ENCODE peak calls at places on chromosomes 4 and X, in nine cellular contexts. H is heart left ventricle, U is astrocyte, M is HL-60, B is tibial artery, R is lower leg skin, J is epithelial cell of esophagus, O is BJ, Q is WERI-Rb-1. E is an unnamed sample.

GRCh38 chr4:83110222-83110945 is 4.1 kb downstream of the PLAC8 start:
- DNase-seq in Q (peak), M (peak), H (peak), U (peak), R (peak), O (peak), J (peak), B (peak), E (peak)

GRCh38 chrX:26889574-26889973 is 573.6 kb downstream of the PPP4R3C start:
- DNase-seq in B (no peak), H (no peak), U (no peak), M (no peak), R (no peak), J (no peak), Q (no peak), O (no peak), E (no peak)

GRCh38 chrX:45322820-45323219 is 122.1 kb upstream of the DIPK2B start:
- DNase-seq in O (no peak), J (peak), R (no peak), H (no peak), U (peak), B (no peak), Q (no peak), M (no peak), E (no peak)

GRCh38 chr4:95124906-95125504 is 367.2 kb downstream of the BMPR1B start:
- DNase-seq in B (no peak), H (no peak), Q (peak), J (peak), M (no peak), O (no peak), R (no peak), U (peak), E (no peak)

GRCh38 chr4:2281575-2282343 is 19.9 kb upstream of the MXD4 start:
- DNase-seq in O (no peak), J (no peak), Q (peak), M (no peak), R (no peak), U (no peak), H (peak), B (no peak), E (no peak)

GRCh38 chr4:168421671-168422070 is 58.6 kb downstream of the DDX60L start:
- DNase-seq in R (no peak), O (no peak), J (peak), M (no peak), U (peak), H (no peak), Q (no peak), B (no peak), E (no peak)

GRCh38 chr4:132865458-132865857 is 283.6 kb upstream of the PCDH10 start:
- DNase-seq in B (no peak), U (no peak), J (peak), R (no peak), Q (no peak), O (no peak), M (no peak), H (no peak), E (no peak)

GRCh38 chrX:41491267-41492004 is 44.3 kb downstream of the NYX start:
- DNase-seq in Q (no peak), U (peak), R (no peak), H (no peak), B (no peak), O (peak), J (peak), M (no peak), E (peak)

GRCh38 chr4:168822481-168822880 is 187.6 kb downstream of the CBR4 start:
- DNase-seq in M (no peak), H (no peak), B (no peak), U (no peak), Q (no peak), R (no peak), J (no peak), O (no peak), E (no peak)

DNA sequence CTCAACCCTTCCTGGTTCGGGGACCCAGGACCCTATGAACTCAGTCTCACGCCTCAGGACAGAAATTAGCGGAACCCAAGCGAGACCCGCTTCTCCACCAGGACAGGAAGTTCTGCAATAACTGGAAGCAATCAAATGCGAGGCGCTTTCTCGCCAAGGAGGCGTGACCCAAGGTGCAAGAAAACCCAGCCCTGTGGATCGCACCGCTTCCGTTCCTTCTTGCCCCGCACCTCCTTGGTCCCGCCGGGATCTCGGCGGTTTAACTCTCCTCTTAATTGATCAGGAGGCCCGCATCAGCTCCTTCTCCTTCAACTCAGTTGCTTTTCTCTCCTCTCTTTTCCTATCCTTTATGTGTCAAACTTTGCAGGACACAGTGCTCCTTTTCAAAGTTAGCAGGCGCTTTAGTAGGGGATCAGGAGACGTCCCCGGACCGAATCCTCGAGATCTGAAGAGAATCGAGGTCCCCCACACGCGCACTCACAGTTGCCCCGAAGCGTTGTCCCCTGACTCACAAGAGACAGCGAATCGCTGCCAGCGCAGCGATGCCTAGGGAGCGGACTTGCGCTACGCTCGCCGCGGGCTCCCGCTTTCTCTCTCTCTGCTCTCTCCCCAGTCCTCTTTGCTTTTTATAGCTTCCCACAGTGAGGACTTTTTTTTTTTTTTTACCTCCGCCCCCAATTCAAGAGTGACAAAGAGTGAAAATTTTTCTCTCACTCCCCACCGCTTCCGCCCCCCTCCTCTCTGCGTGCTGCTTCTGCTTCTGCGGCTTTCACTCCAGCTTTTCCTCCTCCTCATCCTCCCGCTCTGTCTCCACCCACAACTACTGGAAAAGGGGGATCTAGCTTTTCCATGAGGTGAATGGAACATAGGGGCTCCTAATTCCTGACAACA is at the start of gene DKK2:
- DNase-seq in B (no peak), R (peak), O (no peak), U (peak), Q (peak), J (peak), M (no peak), H (peak), E (peak)
- H3K4me3 ChIP-seq in B (peak), R (peak), O (peak), U (peak), Q (peak), J (peak), M (peak), H (peak), E (no peak)

GRCh38 chrX:8724176-8724757 is 7.7 kb downstream of the ANOS1 start:
- DNase-seq in H (no peak), J (no peak), Q (peak), U (no peak), B (no peak), M (no peak), R (no peak), O (no peak), E (no peak)
- TF ChIP-seq CTCF in H (no peak), J (no peak), Q (peak), U (no peak), B (no peak), M (no peak), R (no peak), O (no peak), E (no peak)

GRCh38 chrX:39821011-39821708 is 276.6 kb downstream of the BCOR start:
- DNase-seq in J (no peak), O (no peak), R (no peak), B (no peak), U (peak), Q (peak), M (no peak), H (peak), E (no peak)
- H3K4me3 ChIP-seq in J (no peak), O (peak), R (no peak), B (peak), U (peak), Q (peak), M (peak), H (peak), E (no peak)

GRCh38 chr4:44927361-44928061 is 201.2 kb upstream of the GNPDA2 start:
- DNase-seq in M (no peak), U (peak), R (no peak), B (no peak), O (no peak), H (no peak), Q (no peak), J (peak), E (no peak)
- TF ChIP-seq CTCF in M (no peak), U (peak), R (no peak), B (peak), O (peak), H (peak), Q (peak), J (peak), E (no peak)

DNA sequence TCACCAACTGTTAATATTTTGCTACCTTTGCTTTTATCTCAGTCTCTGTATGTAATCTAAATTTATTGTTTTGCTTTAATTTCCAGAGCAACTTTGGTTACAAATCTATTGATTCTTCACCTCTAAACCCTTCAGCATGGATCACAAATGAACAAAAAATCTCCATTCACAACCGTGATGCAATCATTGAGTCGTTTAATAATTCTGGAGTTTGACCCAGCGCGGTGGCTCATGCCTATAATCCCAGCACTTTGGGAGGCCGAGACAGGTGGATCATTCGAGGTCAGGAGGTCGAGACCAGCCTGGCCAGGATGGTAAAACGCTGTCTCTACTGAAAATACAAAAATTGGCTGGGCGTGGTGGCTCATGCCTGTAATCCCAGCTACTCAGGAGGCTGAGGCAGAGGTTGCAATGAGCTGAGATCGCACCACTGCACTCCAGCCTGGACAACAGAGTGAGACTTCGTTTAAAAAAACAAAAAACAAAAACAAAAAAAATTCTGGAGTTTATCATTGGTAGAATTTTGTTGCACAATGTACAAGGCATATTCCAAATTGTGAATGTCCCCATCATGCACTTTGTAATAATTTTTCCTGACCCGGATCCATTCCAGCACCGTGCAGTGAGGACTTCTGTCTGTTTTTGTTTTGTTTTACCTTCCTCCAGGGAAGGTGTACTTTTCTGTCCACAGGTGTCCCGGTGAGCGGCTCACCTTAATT is 2.3 kb upstream of the IDUA start:
- DNase-seq in M (no peak), Q (no peak), O (no peak), H (no peak), J (no peak), U (no peak), R (no peak), B (no peak), E (no peak)
- H3K4me3 ChIP-seq in M (no peak), Q (peak), O (peak), H (peak), J (peak), U (no peak), R (no peak), B (no peak), E (no peak)

DNA sequence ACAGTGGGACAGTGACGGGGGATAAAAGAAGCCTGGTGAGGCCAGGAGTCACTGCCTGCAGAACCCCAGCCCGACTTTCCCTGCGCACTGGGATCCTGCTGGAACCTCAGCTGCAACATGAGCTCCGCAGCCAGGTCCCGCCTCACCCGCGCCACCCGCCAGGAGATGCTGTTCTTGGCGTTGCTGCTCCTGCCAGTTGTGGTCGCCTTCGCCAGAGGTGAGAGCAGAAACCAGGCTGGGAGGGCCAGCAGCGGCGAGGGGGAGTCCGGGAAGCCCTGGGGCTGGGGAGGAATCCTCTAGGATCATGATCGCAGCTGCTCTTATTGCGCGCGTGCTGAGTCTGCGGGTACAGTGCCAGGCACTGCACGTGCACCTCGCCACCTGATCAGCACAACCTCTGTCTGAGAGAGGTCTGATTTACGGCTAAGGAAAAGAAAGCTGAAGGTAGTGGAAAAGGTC is at the start of gene PF4V1:
- DNase-seq in O (no peak), B (peak), Q (no peak), H (peak), R (peak), M (no peak), J (no peak), U (no peak), E (no peak)
- TF ChIP-seq CTCF in O (peak), B (no peak), Q (no peak), H (no peak), R (no peak), M (no peak), J (peak), U (no peak), E (no peak)

DNA sequence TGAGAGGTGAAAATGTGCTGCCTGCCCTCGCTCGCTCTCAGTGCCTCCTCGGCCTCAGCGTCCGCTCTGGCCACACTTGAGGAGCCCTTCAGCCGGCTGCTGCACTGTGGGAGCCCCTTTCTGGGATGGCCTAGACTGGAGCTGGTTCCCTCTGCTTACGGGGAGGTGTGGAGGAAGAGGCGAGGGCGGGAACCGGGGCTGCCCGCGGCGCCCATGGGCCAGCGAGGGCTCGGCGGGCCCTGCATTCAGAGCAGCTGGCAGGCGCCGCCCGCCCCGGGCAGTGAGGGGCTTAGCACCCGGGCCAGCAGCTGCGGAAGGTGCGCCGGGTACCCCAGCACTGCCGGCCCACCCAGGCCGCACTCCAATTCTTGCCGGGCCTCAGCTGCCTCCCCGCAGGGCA is 39.6 kb downstream of the TRIML1 start:
- DNase-seq in J (no peak), M (no peak), H (no peak), B (no peak), R (no peak), Q (no peak), U (no peak), O (no peak), E (no peak)
- H3K4me3 ChIP-seq in J (no peak), M (no peak), H (no peak), B (no peak), R (no peak), Q (no peak), U (no peak), O (no peak), E (no peak)

GRCh38 chrX:119187298-119187697 is 48.8 kb upstream of the PGRMC1 start:
- DNase-seq in U (no peak), B (no peak), M (no peak), H (no peak), R (no peak), O (no peak), J (no peak), Q (no peak), E (no peak)

GRCh38 chrX:119177278-119177677 is 49.7 kb upstream of the KIAA1210 start:
- DNase-seq in Q (no peak), U (no peak), B (no peak), R (no peak), M (no peak), O (no peak), H (no peak), J (no peak), E (no peak)

GRCh38 chrX:119186194-119186593 is 49.9 kb upstream of the PGRMC1 start:
- DNase-seq in O (no peak), B (no peak), H (no peak), U (no peak), J (no peak), M (no peak), R (no peak), Q (no peak), E (no peak)

GRCh38 chrX:119186763-119187162 is 49.3 kb upstream of the PGRMC1 start:
- DNase-seq in H (no peak), J (no peak), U (no peak), M (no peak), B (no peak), Q (no peak), R (no peak), O (no peak), E (no peak)

DNA sequence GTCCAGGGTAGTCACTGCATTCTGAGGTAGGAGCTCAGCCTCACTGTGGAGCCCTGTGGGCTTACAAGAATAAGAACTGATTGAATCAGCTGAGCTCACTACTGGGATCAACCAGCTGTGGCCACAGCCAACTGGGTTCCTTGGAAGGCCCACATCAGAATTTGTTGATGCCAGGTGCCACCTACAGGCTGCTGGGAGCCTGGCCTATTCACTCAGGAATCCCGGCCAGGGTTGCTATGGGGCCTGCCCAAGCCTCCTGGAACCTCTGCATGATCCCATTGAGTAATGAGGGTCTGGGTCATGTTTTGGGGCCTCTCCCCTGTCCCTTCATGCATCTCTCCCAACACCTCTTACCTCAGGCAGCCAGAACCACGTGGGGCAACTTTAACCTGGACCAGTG is 53.9 kb upstream of the KIAA1210 start:
- DNase-seq in H (no peak), R (no peak), U (no peak), O (no peak), J (peak), M (no peak), Q (no peak), B (no peak), E (no peak)
- TF ChIP-seq CTCF in H (no peak), R (no peak), U (peak), O (no peak), J (peak), M (no peak), Q (peak), B (no peak), E (no peak)

E was measured in lung.